ENCODE peak calls at places on chromosomes 5 and 9, in five cellular contexts. A, V, J, Y and U are unnamed samples.

GRCh38 chr9:124254261-124254682 is 3.5 kb upstream of the NEK6 start:
- DNase-seq in A (no peak), V (no peak), J (no peak), Y (no peak), U (no peak)

GRCh38 chr9:27787941-27788340 is 214.7 kb upstream of the C9orf72 start:
- DNase-seq in A (no peak), V (no peak), J (no peak), Y (no peak), U (no peak)

GRCh38 chr5:115262066-115262404 is 642 bp downstream of the PGGT1B start:
- DNase-seq in A (no peak), V (no peak), J (no peak), Y (no peak), U (no peak)

GRCh38 chr5:143063175-143063970 is 293.2 kb downstream of the ARHGAP26 start:
- DNase-seq in A (no peak), V (no peak), J (no peak), Y (no peak), U (no peak)

GRCh38 chr5:107476783-107477182 is 194.0 kb downstream of the EFNA5 start:
- DNase-seq in A (no peak), V (no peak), J (no peak), Y (no peak), U (no peak)

GRCh38 chr5:72561407-72561972 is 54.3 kb upstream of the ZNF366 start:
- DNase-seq in A (no peak), V (no peak), J (no peak), Y (no peak), U (no peak)

GRCh38 chr5:15702102-15702501 is 202.1 kb downstream of the FBXL7 start:
- DNase-seq in A (no peak), V (no peak), J (no peak), Y (no peak), U (no peak)

GRCh38 chr9:114898741-114899140 is 31.6 kb downstream of the TNFSF8 start:
- DNase-seq in A (peak; percentile 45), V (peak; percentile 76), J (peak; percentile 52), Y (peak; percentile 80), U (no peak)

GRCh38 chr9:86721843-86722705 is 225.2 kb downstream of the GAS1 start:
- DNase-seq in A (no peak), V (no peak), J (no peak), Y (no peak), U (no peak)

GRCh38 chr5:151002250-151002649 is 18.1 kb upstream of the GPX3 start:
- DNase-seq in A (no peak), V (no peak), J (no peak), Y (no peak), U (peak; percentile 44)

GRCh38 chr5:548256-548655 is 24.0 kb upstream of the SLC9A3 start:
- DNase-seq in A (no peak), V (peak; percentile 1), J (peak; percentile 9), Y (no peak), U (no peak)

GRCh38 chr9:71839665-71840064 is 71.3 kb downstream of the ABHD17B start:
- DNase-seq in A (no peak), V (no peak), J (no peak), Y (no peak), U (no peak)